ENCODE peak calls at places on chromosomes 1 and 21, in four cellular contexts. N, K, A and D are unnamed samples.

GRCh38 chr1:247681288-247681897 is 1.9 kb upstream of the OR13G1 start:
- DNase-seq in A (no peak), K (no peak), N (peak; percentile 57), D (no peak)

GRCh38 chr1:14715771-14716170 is 117.3 kb downstream of the KAZN start:
- DNase-seq in K (no peak), A (no peak), N (no peak), D (no peak)

GRCh38 chr1:18397636-18398035 is 83.1 kb upstream of the KLHDC7A start:
- DNase-seq in N (no peak), A (no peak), K (no peak), D (no peak)

GRCh38 chr1:36350659-36351171 is 27.3 kb upstream of the EVA1B start:
- DNase-seq in A (no peak), K (no peak), N (peak; percentile 83), D (no peak)

GRCh38 chr1:61083014-61083798 is 845 bp downstream of the NFIA start:
- DNase-seq in N (no peak), A (no peak), K (no peak), D (no peak)

GRCh38 chr1:37096523-37096922 is 62.2 kb upstream of the GRIK3 start:
- DNase-seq in N (no peak), K (no peak), A (no peak), D (no peak)

GRCh38 chr1:177479600-177479999 is 308.8 kb downstream of the BRINP2 start:
- DNase-seq in K (no peak), A (no peak), N (no peak), D (no peak)

GRCh38 chr1:214224605-214225354 is 56.2 kb upstream of the SMYD2 start:
- DNase-seq in N (peak; percentile 34), K (no peak), A (no peak), D (no peak)

GRCh38 chr1:155145491-155145890 is 5.2 kb upstream of the DPM3 start:
- DNase-seq in K (no peak), A (no peak), N (no peak), D (no peak)
- TF ChIP-seq CTCF in K (no peak), A (peak; percentile 4), N (no peak), D (no peak)

DNA sequence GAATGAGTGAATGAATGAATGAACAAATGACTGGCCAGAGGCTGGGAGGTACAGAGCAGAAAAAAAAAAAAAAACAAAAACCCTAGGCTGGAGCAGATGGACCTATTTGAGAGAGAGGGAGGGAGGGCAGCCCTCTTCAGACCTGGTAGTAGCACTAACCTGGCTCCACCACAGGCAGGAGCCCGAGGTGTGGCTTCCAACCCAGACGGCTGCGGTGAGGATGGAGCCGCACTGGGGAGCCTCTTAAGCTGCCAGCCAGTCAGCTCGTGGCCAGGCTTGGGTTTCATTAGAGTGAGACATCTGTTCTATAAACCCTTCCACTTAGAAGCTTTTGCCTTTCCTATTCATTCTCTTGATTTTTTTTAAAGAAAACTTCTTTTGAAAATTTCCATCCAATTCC is 16.8 kb downstream of the LGR6 start:
- DNase-seq in N (peak; percentile 57), A (no peak), K (no peak), D (no peak)
- TF ChIP-seq CTCF in N (peak; percentile 30), A (peak; percentile 18), K (no peak), D (no peak)

DNA sequence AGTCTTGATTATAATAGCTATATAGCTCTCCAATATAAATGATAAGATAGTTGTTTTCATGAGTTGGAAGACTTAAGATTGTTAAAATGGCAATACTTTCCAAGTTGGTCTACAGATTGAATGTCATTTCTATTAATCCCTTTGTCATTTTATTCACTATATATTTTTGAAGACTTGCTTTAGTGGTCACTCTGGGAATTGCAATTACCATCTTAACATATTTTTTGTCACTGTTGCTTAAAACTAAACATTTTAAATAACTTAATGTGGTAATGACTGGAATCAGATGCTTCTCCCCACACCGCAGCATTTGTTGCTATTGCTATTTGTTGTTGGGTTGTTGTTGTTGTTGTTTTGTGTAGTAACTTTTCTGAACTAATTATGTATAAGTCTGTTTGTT is 1592.9 kb downstream of the MRPL39 start:
- DNase-seq in K (no peak), N (no peak), A (no peak), D (no peak)
- TF ChIP-seq CTCF in K (no peak), N (no peak), A (peak; percentile 30), D (no peak)

DNA sequence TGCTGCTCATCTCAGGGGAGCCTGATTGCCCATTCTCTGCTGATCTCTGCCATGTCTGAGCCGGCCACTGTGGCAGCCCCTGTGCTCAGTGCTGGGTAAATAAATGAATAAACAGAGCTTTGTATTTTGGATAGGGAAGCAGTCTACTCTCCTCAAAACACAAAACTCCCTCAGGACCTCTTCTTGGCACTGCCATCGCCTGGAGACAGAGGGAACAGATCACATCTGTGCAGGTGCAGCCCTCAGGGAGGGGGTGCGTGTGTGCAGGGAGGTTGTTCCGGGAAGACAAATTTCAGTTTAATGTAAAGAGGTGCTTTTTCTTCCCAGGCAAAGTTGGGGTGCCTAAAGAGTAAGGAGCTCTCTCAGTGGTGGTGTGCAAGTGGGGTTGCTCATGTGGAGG is 7.7 kb upstream of the FAM167B start:
- DNase-seq in A (no peak), K (no peak), N (no peak), D (no peak)
- TF ChIP-seq CTCF in A (no peak), K (no peak), N (no peak), D (no peak)

GRCh38 chr1:234125283-234125682 is 220.8 kb downstream of the SLC35F3 start:
- DNase-seq in A (no peak), K (no peak), N (peak; percentile 22), D (no peak)
- TF ChIP-seq CTCF in A (no peak), K (peak; percentile 40), N (peak; percentile 50), D (no peak)

GRCh38 chr1:22228505-22228911 is 85.6 kb upstream of the WNT4 start:
- DNase-seq in A (no peak), K (no peak), N (no peak), D (no peak)

GRCh38 chr1:22229374-22229773 is 86.5 kb upstream of the WNT4 start:
- DNase-seq in N (no peak), K (no peak), A (no peak), D (no peak)

GRCh38 chr1:22231068-22231593 is 88.2 kb upstream of the WNT4 start:
- DNase-seq in N (no peak), A (no peak), K (no peak), D (no peak)

GRCh38 chr1:22234631-22235030 is 91.7 kb upstream of the WNT4 start:
- DNase-seq in N (no peak), A (no peak), K (no peak), D (no peak)

DNA sequence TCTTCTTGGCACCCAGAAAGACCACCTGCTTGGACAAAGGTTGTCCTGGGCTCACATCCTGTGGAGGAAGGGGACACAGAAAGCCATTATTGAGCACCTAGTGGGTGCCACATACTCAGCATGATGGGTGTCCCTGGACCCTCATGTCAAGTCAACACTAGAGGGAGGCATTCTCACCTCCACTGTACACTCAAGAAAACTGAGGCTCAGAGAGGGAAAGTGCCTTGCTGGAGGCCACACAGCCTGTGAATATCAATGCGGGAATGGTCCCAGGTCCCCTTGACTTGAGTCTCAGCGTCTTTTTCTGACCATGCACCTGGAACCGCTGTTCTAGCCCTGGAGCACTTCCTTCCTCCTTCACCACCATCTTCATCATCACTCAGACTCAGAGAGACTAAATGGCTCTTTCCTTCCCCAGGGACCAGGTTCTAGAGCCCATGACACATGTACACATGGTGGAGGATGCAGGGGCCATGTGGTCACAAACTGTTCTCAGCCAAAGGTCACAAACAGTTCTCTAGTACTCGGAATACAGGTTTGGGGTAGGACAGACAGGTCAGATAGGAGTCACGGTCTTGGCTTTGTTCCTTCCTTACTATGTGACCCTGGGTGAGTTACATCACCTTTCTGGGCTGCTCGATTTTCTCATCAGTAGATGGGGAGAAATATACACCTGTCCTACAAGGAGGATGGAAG is 89.2 kb upstream of the WNT4 start:
- DNase-seq in N (no peak), A (no peak), K (no peak), D (no peak)
- TF ChIP-seq CTCF in N (peak; percentile 1), A (no peak), K (no peak), D (no peak)

GRCh38 chr21:45478115-45478801 is 64.0 kb downstream of the SLC19A1 start:
- DNase-seq in K (no peak), N (peak; percentile 66), A (no peak), D (peak; percentile 20)

GRCh38 chr21:45475797-45476570 is 66.3 kb downstream of the SLC19A1 start:
- DNase-seq in K (no peak), N (no peak), A (no peak), D (no peak)

GRCh38 chr21:45476582-45476981 is 65.7 kb downstream of the SLC19A1 start:
- DNase-seq in N (no peak), A (no peak), K (no peak), D (no peak)

GRCh38 chr21:45478816-45479669 is 63.2 kb downstream of the SLC19A1 start:
- DNase-seq in K (no peak), N (no peak), A (no peak), D (no peak)

DNA sequence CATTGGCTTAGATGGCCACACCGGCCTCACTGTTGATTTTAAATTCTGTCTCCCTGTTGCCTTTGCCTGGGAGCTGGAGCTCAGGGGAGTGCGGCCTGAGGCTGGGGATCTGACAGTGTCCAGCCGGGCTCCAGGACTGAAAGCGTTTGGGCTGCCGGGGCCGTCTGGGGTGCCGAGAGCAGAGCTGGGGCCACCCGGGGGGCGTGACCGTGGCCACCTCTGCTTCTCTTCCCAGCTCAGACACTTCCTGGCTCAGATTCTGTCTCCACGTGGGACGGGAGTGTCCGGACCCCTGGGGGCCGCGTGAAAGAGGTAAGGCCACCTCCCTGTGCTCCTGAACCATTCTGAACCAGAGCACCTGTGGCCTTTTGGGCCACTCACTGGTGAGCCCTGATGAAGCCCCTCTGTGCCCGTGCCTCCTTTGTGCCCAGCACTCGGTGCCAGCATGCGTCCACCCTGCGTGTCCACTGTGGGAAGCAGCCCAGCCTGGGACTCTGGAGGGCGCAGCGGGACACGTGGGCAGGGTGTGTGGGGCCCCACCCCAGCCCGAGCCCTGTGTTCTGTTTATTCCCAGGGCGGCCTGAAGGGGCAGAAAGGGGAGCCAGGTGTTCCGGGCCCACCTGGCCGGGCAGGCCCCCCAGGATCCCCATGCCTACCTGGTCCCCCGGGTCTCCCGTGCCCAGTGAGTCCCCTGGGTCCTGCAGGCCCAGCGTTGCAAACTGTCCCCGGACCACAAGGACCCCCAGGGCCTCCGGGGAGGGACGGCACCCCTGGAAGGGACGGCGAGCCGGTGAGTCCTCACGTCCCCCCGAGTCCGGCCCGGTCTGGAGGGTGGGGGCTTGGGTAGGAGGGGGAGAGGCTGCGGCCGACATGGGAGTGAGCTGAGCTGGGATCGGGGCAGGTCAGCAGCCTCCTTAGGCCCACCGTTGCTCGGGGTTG is 64.8 kb downstream of the SLC19A1 start:
- DNase-seq in A (no peak), N (no peak), K (no peak), D (no peak)
- TF ChIP-seq CTCF in A (no peak), N (no peak), K (no peak), D (no peak)

GRCh38 chr1:52771384-52771783 is 45.1 kb downstream of the ZYG11B start:
- DNase-seq in K (no peak), N (no peak), A (peak; percentile 21), D (no peak)
- TF ChIP-seq CTCF in K (no peak), N (no peak), A (no peak), D (no peak)